ENCODE peak calls at places on chromosomes 11 and 22, in five cellular contexts. One of them, this sample, is unnamed.

GRCh38 chr11:120675171-120675570 is 163.6 kb downstream of the GRIK4 start:
- DNase-seq in left ventricle myocardium inferior: no peak
- DNase-seq in RWPE1: no peak
- DNase-seq in SK-N-SH: no peak
- DNase-seq in ovary: no peak
- DNase-seq in this sample: no peak

GRCh38 chr11:68181719-68182451 is 31.2 kb downstream of the KMT5B start:
- DNase-seq in left ventricle myocardium inferior: no peak
- DNase-seq in RWPE1: no peak
- DNase-seq in SK-N-SH: no peak
- DNase-seq in ovary: no peak
- DNase-seq in this sample: no peak

GRCh38 chr11:102836290-102836875 is 7.0 kb downstream of the MMP3 start:
- DNase-seq in left ventricle myocardium inferior: no peak
- DNase-seq in RWPE1: no peak
- DNase-seq in SK-N-SH: no peak
- DNase-seq in ovary: no peak
- DNase-seq in this sample: no peak

GRCh38 chr11:58567889-58568512 is 7.7 kb downstream of the LPXN start:
- DNase-seq in left ventricle myocardium inferior: peak; percentile 30
- DNase-seq in RWPE1: peak; percentile 36
- DNase-seq in SK-N-SH: peak; percentile 52
- DNase-seq in ovary: peak; percentile 46
- DNase-seq in this sample: peak; percentile 89

GRCh38 chr11:27777013-27777412 is 76.8 kb upstream of the BDNF start:
- DNase-seq in left ventricle myocardium inferior: no peak
- DNase-seq in RWPE1: no peak
- DNase-seq in SK-N-SH: no peak
- DNase-seq in ovary: no peak
- DNase-seq in this sample: no peak

GRCh38 chr11:71472357-71472885 is 19.4 kb downstream of the NADSYN1 start:
- DNase-seq in left ventricle myocardium inferior: no peak
- DNase-seq in RWPE1: no peak
- DNase-seq in SK-N-SH: no peak
- DNase-seq in ovary: no peak
- DNase-seq in this sample: no peak

GRCh38 chr22:45019861-45020655 is 10.3 kb upstream of the PHF21B start:
- DNase-seq in left ventricle myocardium inferior: no peak
- DNase-seq in RWPE1: no peak
- DNase-seq in SK-N-SH: no peak
- DNase-seq in ovary: no peak
- DNase-seq in this sample: no peak

GRCh38 chr11:125348704-125349635 is 147.1 kb downstream of the FEZ1 start:
- DNase-seq in left ventricle myocardium inferior: peak; percentile 55
- DNase-seq in RWPE1: peak; percentile 58
- DNase-seq in SK-N-SH: peak; percentile 87
- DNase-seq in ovary: peak; percentile 82
- DNase-seq in this sample: peak; percentile 54

GRCh38 chr22:32555546-32555945 is 80.9 kb downstream of the FBXO7 start:
- DNase-seq in left ventricle myocardium inferior: no peak
- DNase-seq in RWPE1: no peak
- DNase-seq in SK-N-SH: no peak
- DNase-seq in ovary: no peak
- DNase-seq in this sample: no peak

GRCh38 chr11:132220464-132220863 is 850.0 kb downstream of the NTM start:
- DNase-seq in left ventricle myocardium inferior: no peak
- DNase-seq in RWPE1: no peak
- DNase-seq in SK-N-SH: no peak
- DNase-seq in ovary: no peak
- DNase-seq in this sample: no peak

GRCh38 chr11:95156916-95157568 is 67.4 kb downstream of the ENDOD1 start:
- DNase-seq in left ventricle myocardium inferior: peak; percentile 44
- DNase-seq in RWPE1: no peak
- DNase-seq in SK-N-SH: no peak
- DNase-seq in ovary: peak; percentile 79
- DNase-seq in this sample: no peak

GRCh38 chr11:94924074-94925031 is 49.0 kb downstream of the CWC15 start:
- DNase-seq in left ventricle myocardium inferior: no peak
- DNase-seq in RWPE1: no peak
- DNase-seq in SK-N-SH: peak; percentile 54
- DNase-seq in ovary: no peak
- DNase-seq in this sample: peak; percentile 28

GRCh38 chr11:23885801-23886200 is 611.1 kb upstream of the LUZP2 start:
- DNase-seq in left ventricle myocardium inferior: no peak
- DNase-seq in RWPE1: no peak
- DNase-seq in SK-N-SH: no peak
- DNase-seq in ovary: no peak
- DNase-seq in this sample: no peak

GRCh38 chr11:6646040-6646439 is 9.6 kb downstream of the DCHS1 start:
- DNase-seq in left ventricle myocardium inferior: peak; percentile 85
- DNase-seq in RWPE1: no peak
- DNase-seq in SK-N-SH: no peak
- DNase-seq in ovary: peak; percentile 34
- DNase-seq in this sample: peak; percentile 40

GRCh38 chr22:27799334-27800249 is 2.0 kb downstream of the MN1 start:
- DNase-seq in left ventricle myocardium inferior: peak; percentile 34
- DNase-seq in RWPE1: peak; percentile 13
- DNase-seq in SK-N-SH: peak; percentile 55
- DNase-seq in ovary: peak; percentile 76
- DNase-seq in this sample: no peak

GRCh38 chr11:75919525-75919924 is 104.5 kb downstream of the UVRAG start:
- DNase-seq in left ventricle myocardium inferior: no peak
- DNase-seq in RWPE1: no peak
- DNase-seq in SK-N-SH: no peak
- DNase-seq in ovary: no peak
- DNase-seq in this sample: no peak

GRCh38 chr11:99098751-99099150 is 78.0 kb downstream of the CNTN5 start:
- DNase-seq in left ventricle myocardium inferior: no peak
- DNase-seq in RWPE1: no peak
- DNase-seq in SK-N-SH: no peak
- DNase-seq in ovary: no peak
- DNase-seq in this sample: no peak

GRCh38 chr11:35427158-35427557 is 7.8 kb upstream of the SLC1A2 start:
- DNase-seq in left ventricle myocardium inferior: peak; percentile 27
- DNase-seq in RWPE1: no peak
- DNase-seq in SK-N-SH: no peak
- DNase-seq in ovary: no peak
- DNase-seq in this sample: no peak

GRCh38 chr11:17076517-17077239 is 789 bp downstream of the RPS13 start:
- DNase-seq in left ventricle myocardium inferior: no peak
- DNase-seq in RWPE1: no peak
- DNase-seq in SK-N-SH: no peak
- DNase-seq in ovary: no peak
- DNase-seq in this sample: no peak

GRCh38 chr11:66068923-66069714 is 953 bp upstream of the PACS1 start:
- DNase-seq in left ventricle myocardium inferior: peak; percentile 40
- DNase-seq in RWPE1: no peak
- DNase-seq in SK-N-SH: peak; percentile 53
- DNase-seq in ovary: peak; percentile 63
- DNase-seq in this sample: peak; percentile 67
- TF ChIP-seq CTCF in left ventricle myocardium inferior: no peak
- TF ChIP-seq CTCF in RWPE1: no peak
- TF ChIP-seq CTCF in SK-N-SH: peak; percentile 29
- TF ChIP-seq CTCF in ovary: no peak
- TF ChIP-seq CTCF in this sample: no peak

DNA sequence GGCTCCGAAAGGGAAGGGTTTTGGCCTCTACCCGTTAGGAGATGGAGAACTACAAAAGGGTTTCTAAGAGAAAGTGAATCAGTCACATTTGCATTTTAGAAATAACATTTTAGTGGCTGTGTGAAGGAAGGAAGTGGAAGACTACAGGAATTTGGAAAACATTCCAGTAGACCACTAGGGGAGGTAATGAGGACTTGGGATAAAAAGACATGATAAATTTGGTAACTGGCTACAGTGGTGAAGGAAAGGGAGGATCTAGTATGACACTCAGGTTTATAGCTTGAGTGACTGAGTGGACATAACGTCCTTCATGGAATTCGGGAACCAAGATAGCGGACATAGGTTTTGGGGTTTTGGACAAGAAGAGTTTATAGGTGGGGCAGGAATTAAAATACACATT is 7.0 kb upstream of the RRM1 start:
- DNase-seq in left ventricle myocardium inferior: no peak
- DNase-seq in RWPE1: no peak
- DNase-seq in SK-N-SH: no peak
- DNase-seq in ovary: no peak
- DNase-seq in this sample: no peak
- TF ChIP-seq CTCF in left ventricle myocardium inferior: no peak
- TF ChIP-seq CTCF in RWPE1: no peak
- TF ChIP-seq CTCF in SK-N-SH: peak; percentile 41
- TF ChIP-seq CTCF in ovary: no peak
- TF ChIP-seq CTCF in this sample: no peak

GRCh38 chr11:45023065-45023365 is 72.3 kb upstream of the TP53I11 start:
- DNase-seq in left ventricle myocardium inferior: no peak
- DNase-seq in RWPE1: no peak
- DNase-seq in SK-N-SH: no peak
- DNase-seq in ovary: no peak
- DNase-seq in this sample: no peak

GRCh38 chr11:45024357-45024756 is 73.7 kb upstream of the TP53I11 start:
- DNase-seq in left ventricle myocardium inferior: no peak
- DNase-seq in RWPE1: no peak
- DNase-seq in SK-N-SH: no peak
- DNase-seq in ovary: no peak
- DNase-seq in this sample: no peak

GRCh38 chr11:45022294-45023064 is 71.8 kb upstream of the TP53I11 start:
- DNase-seq in left ventricle myocardium inferior: no peak
- DNase-seq in RWPE1: no peak
- DNase-seq in SK-N-SH: no peak
- DNase-seq in ovary: no peak
- DNase-seq in this sample: no peak

GRCh38 chr11:45021001-45021400 is 70.3 kb upstream of the TP53I11 start:
- DNase-seq in left ventricle myocardium inferior: no peak
- DNase-seq in RWPE1: no peak
- DNase-seq in SK-N-SH: no peak
- DNase-seq in ovary: no peak
- DNase-seq in this sample: no peak

DNA sequence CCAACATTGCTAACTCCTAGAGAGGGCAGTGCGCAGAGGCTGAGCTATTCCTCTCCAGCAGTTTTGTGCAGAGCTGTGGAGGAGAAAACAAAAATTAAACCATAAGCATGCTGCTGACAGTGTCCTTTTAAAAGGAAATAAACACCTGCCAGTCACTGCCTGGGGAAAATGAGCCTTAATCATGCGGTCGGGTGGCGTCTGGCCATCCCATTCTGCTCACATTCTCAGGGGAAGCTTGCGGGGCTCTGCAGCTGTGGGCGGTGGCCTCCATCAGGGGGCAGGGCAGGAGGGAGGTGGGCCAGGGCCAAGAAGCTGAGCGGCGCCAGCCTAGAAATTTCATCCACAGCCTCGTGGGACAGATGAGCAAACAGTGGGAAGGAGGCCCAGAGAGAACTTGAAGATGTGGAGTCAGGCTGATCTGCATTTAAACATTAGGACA is 71.0 kb upstream of the TP53I11 start:
- DNase-seq in left ventricle myocardium inferior: peak; percentile 84
- DNase-seq in RWPE1: no peak
- DNase-seq in SK-N-SH: peak; percentile 33
- DNase-seq in ovary: peak; percentile 55
- DNase-seq in this sample: no peak
- TF ChIP-seq CTCF in left ventricle myocardium inferior: no peak
- TF ChIP-seq CTCF in RWPE1: no peak
- TF ChIP-seq CTCF in SK-N-SH: no peak
- TF ChIP-seq CTCF in ovary: no peak
- TF ChIP-seq CTCF in this sample: no peak

GRCh38 chr22:30668306-30668655 is 606 bp upstream of the DUSP18 start:
- DNase-seq in left ventricle myocardium inferior: no peak
- DNase-seq in RWPE1: peak; percentile 8
- DNase-seq in SK-N-SH: no peak
- DNase-seq in ovary: no peak
- DNase-seq in this sample: no peak

GRCh38 chr22:30665786-30666185 is 1.9 kb downstream of the DUSP18 start:
- DNase-seq in left ventricle myocardium inferior: no peak
- DNase-seq in RWPE1: no peak
- DNase-seq in SK-N-SH: no peak
- DNase-seq in ovary: no peak
- DNase-seq in this sample: no peak

GRCh38 chr22:30665266-30665665 is 2.4 kb downstream of the DUSP18 start:
- DNase-seq in left ventricle myocardium inferior: no peak
- DNase-seq in RWPE1: no peak
- DNase-seq in SK-N-SH: no peak
- DNase-seq in ovary: no peak
- DNase-seq in this sample: no peak

GRCh38 chr22:30667092-30667485 is 586 bp downstream of the DUSP18 start:
- DNase-seq in left ventricle myocardium inferior: no peak
- DNase-seq in RWPE1: no peak
- DNase-seq in SK-N-SH: no peak
- DNase-seq in ovary: no peak
- DNase-seq in this sample: peak; percentile 29

DNA sequence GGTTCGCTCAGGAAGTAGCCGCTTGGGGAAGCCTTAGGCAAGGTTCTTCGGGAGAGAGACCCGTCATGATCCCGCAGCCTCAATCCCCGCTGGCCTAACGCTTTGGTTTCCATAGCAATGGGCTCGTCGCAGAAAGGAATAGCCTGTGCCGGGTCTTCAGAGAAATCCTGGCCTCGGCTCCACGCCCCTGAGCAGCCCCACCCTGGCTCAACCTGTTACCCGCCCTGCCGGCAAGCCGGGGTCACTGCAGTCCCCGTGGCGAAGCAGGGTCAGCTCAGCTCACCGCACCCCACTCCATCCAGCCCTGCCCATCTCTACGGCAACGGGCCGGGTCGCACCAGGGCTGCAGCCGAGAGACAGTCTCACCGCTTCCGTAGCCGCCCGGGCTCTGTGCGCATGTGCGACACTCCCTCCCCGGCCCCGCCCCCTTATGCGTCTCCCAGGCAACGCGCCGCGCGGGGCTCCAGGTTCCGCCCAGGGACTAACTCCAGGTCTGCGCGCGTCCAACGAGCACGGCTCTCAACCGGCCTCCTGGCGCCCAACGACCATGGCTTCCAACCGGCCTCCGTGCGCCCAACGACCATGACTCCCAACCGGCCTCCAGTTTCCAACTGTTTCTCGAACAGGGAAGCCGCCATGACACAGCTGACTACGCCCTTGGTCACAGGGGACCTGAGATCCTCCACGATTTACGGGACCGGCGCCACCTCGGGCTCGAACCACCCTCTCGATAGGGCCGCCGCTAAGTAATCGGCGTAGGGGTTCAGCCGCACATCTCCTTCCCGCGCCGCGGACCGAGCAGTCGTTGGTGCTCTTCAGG is at the start of gene DUSP18:
- DNase-seq in left ventricle myocardium inferior: peak; percentile 94
- DNase-seq in RWPE1: peak; percentile 94
- DNase-seq in SK-N-SH: peak; percentile 99
- DNase-seq in ovary: peak; percentile 97
- DNase-seq in this sample: peak; percentile 94
- TF ChIP-seq CTCF in left ventricle myocardium inferior: peak; percentile 53
- TF ChIP-seq CTCF in RWPE1: peak; percentile 28
- TF ChIP-seq CTCF in SK-N-SH: peak; percentile 42
- TF ChIP-seq CTCF in ovary: peak; percentile 37
- TF ChIP-seq CTCF in this sample: no peak

GRCh38 chr22:23984430-23984829 is 4.5 kb downstream of the GSTT2 start:
- DNase-seq in left ventricle myocardium inferior: no peak
- DNase-seq in RWPE1: peak; percentile 4
- DNase-seq in SK-N-SH: peak; percentile 52
- DNase-seq in ovary: no peak
- DNase-seq in this sample: no peak
- TF ChIP-seq CTCF in left ventricle myocardium inferior: peak; percentile 71
- TF ChIP-seq CTCF in RWPE1: peak; percentile 72
- TF ChIP-seq CTCF in SK-N-SH: peak; percentile 65
- TF ChIP-seq CTCF in ovary: no peak
- TF ChIP-seq CTCF in this sample: no peak

GRCh38 chr22:23376256-23376655 is 195.9 kb downstream of the BCR start:
- DNase-seq in left ventricle myocardium inferior: no peak
- DNase-seq in RWPE1: no peak
- DNase-seq in SK-N-SH: no peak
- DNase-seq in ovary: no peak
- DNase-seq in this sample: peak; percentile 74
- TF ChIP-seq CTCF in left ventricle myocardium inferior: no peak
- TF ChIP-seq CTCF in RWPE1: no peak
- TF ChIP-seq CTCF in SK-N-SH: no peak
- TF ChIP-seq CTCF in ovary: no peak
- TF ChIP-seq CTCF in this sample: no peak

This sample was measured in activated CD8-positive, alpha-beta T cell treated with anti-CD3 and anti-CD28 coated beads for 36 hours.